ENCODE peak calls at places on chromosomes 13 and 19, in eight cellular contexts. One of them, this sample, is unnamed.

GRCh38 chr13:95180513-95181245 is 120.6 kb downstream of the ABCC4 start:
- DNase-seq in mesothelial cell of epicardium: no peak
- DNase-seq in CD4-positive, alpha-beta T cell: no peak
- DNase-seq in heart left ventricle: no peak
- DNase-seq in tibial artery: no peak
- DNase-seq in cardiac muscle cell: no peak
- DNase-seq in nephron progenitor cell: no peak
- DNase-seq in foreskin fibroblast: no peak
- DNase-seq in this sample: no peak

GRCh38 chr19:49588370-49589122 is 2.4 kb upstream of the PRR12 start:
- DNase-seq in mesothelial cell of epicardium: no peak
- DNase-seq in CD4-positive, alpha-beta T cell: no peak
- DNase-seq in heart left ventricle: no peak
- DNase-seq in tibial artery: no peak
- DNase-seq in cardiac muscle cell: no peak
- DNase-seq in nephron progenitor cell: no peak
- DNase-seq in foreskin fibroblast: no peak
- DNase-seq in this sample: no peak

GRCh38 chr19:10876459-10877240 is 5.3 kb downstream of the CARM1 start:
- DNase-seq in mesothelial cell of epicardium: no peak
- DNase-seq in CD4-positive, alpha-beta T cell: no peak
- DNase-seq in heart left ventricle: peak; percentile 69
- DNase-seq in tibial artery: no peak
- DNase-seq in cardiac muscle cell: no peak
- DNase-seq in nephron progenitor cell: no peak
- DNase-seq in foreskin fibroblast: no peak
- DNase-seq in this sample: no peak

GRCh38 chr13:23618341-23618740 is 48.1 kb downstream of the TNFRSF19 start:
- DNase-seq in mesothelial cell of epicardium: no peak
- DNase-seq in CD4-positive, alpha-beta T cell: no peak
- DNase-seq in heart left ventricle: no peak
- DNase-seq in tibial artery: no peak
- DNase-seq in cardiac muscle cell: peak; percentile 97
- DNase-seq in nephron progenitor cell: no peak
- DNase-seq in foreskin fibroblast: peak; percentile 94
- DNase-seq in this sample: no peak

GRCh38 chr19:38658462-38659306 is 11.2 kb downstream of the ACTN4 start:
- DNase-seq in mesothelial cell of epicardium: no peak
- DNase-seq in CD4-positive, alpha-beta T cell: no peak
- DNase-seq in heart left ventricle: no peak
- DNase-seq in tibial artery: peak; percentile 82
- DNase-seq in cardiac muscle cell: peak; percentile 99
- DNase-seq in nephron progenitor cell: no peak
- DNase-seq in foreskin fibroblast: peak; percentile 98
- DNase-seq in this sample: no peak

GRCh38 chr19:40396886-40397567 is 7.0 kb upstream of the HIPK4 start:
- DNase-seq in mesothelial cell of epicardium: no peak
- DNase-seq in CD4-positive, alpha-beta T cell: no peak
- DNase-seq in heart left ventricle: no peak
- DNase-seq in tibial artery: no peak
- DNase-seq in cardiac muscle cell: no peak
- DNase-seq in nephron progenitor cell: no peak
- DNase-seq in foreskin fibroblast: no peak
- DNase-seq in this sample: no peak

GRCh38 chr13:102903659-102904407 is 58.0 kb downstream of the ERCC5 start:
- DNase-seq in mesothelial cell of epicardium: no peak
- DNase-seq in CD4-positive, alpha-beta T cell: no peak
- DNase-seq in heart left ventricle: no peak
- DNase-seq in tibial artery: no peak
- DNase-seq in cardiac muscle cell: peak; percentile 32
- DNase-seq in nephron progenitor cell: no peak
- DNase-seq in foreskin fibroblast: no peak
- DNase-seq in this sample: peak; percentile 18

GRCh38 chr19:44356383-44357111 is at the start of gene ZNF112:
- DNase-seq in mesothelial cell of epicardium: peak; percentile 61
- DNase-seq in CD4-positive, alpha-beta T cell: no peak
- DNase-seq in heart left ventricle: peak; percentile 86
- DNase-seq in tibial artery: peak; percentile 93
- DNase-seq in cardiac muscle cell: peak; percentile 96
- DNase-seq in nephron progenitor cell: peak; percentile 76
- DNase-seq in foreskin fibroblast: peak; percentile 86
- DNase-seq in this sample: peak; percentile 73

GRCh38 chr13:19984430-19985218 is 26.1 kb downstream of the ZMYM2 start:
- DNase-seq in mesothelial cell of epicardium: no peak
- DNase-seq in CD4-positive, alpha-beta T cell: no peak
- DNase-seq in heart left ventricle: no peak
- DNase-seq in tibial artery: no peak
- DNase-seq in cardiac muscle cell: peak; percentile 66
- DNase-seq in nephron progenitor cell: no peak
- DNase-seq in foreskin fibroblast: peak; percentile 19
- DNase-seq in this sample: no peak

GRCh38 chr19:50288954-50289353 is 40.2 kb downstream of the KCNC3 start:
- DNase-seq in mesothelial cell of epicardium: no peak
- DNase-seq in CD4-positive, alpha-beta T cell: no peak
- DNase-seq in heart left ventricle: no peak
- DNase-seq in tibial artery: no peak
- DNase-seq in cardiac muscle cell: no peak
- DNase-seq in nephron progenitor cell: no peak
- DNase-seq in foreskin fibroblast: no peak
- DNase-seq in this sample: no peak

GRCh38 chr13:114142640-114143490 is 10.4 kb upstream of the RASA3 start:
- DNase-seq in mesothelial cell of epicardium: no peak
- DNase-seq in CD4-positive, alpha-beta T cell: peak; percentile 79
- DNase-seq in heart left ventricle: no peak
- DNase-seq in tibial artery: peak; percentile 65
- DNase-seq in cardiac muscle cell: no peak
- DNase-seq in nephron progenitor cell: no peak
- DNase-seq in foreskin fibroblast: no peak
- DNase-seq in this sample: no peak

GRCh38 chr19:10655457-10656312 is 1.5 kb downstream of the ILF3 start:
- DNase-seq in mesothelial cell of epicardium: no peak
- DNase-seq in CD4-positive, alpha-beta T cell: no peak
- DNase-seq in heart left ventricle: no peak
- DNase-seq in tibial artery: no peak
- DNase-seq in cardiac muscle cell: peak; percentile 27
- DNase-seq in nephron progenitor cell: peak; percentile 25
- DNase-seq in foreskin fibroblast: no peak
- DNase-seq in this sample: peak; percentile 22

GRCh38 chr19:57389194-57389729 is 392 bp upstream of the ZNF548 start:
- DNase-seq in mesothelial cell of epicardium: no peak
- DNase-seq in CD4-positive, alpha-beta T cell: no peak
- DNase-seq in heart left ventricle: no peak
- DNase-seq in tibial artery: no peak
- DNase-seq in cardiac muscle cell: no peak
- DNase-seq in nephron progenitor cell: no peak
- DNase-seq in foreskin fibroblast: no peak
- DNase-seq in this sample: no peak

GRCh38 chr19:57395710-57396109 is 6.1 kb downstream of the ZNF548 start:
- DNase-seq in mesothelial cell of epicardium: no peak
- DNase-seq in CD4-positive, alpha-beta T cell: no peak
- DNase-seq in heart left ventricle: no peak
- DNase-seq in tibial artery: no peak
- DNase-seq in cardiac muscle cell: no peak
- DNase-seq in nephron progenitor cell: no peak
- DNase-seq in foreskin fibroblast: no peak
- DNase-seq in this sample: no peak

DNA sequence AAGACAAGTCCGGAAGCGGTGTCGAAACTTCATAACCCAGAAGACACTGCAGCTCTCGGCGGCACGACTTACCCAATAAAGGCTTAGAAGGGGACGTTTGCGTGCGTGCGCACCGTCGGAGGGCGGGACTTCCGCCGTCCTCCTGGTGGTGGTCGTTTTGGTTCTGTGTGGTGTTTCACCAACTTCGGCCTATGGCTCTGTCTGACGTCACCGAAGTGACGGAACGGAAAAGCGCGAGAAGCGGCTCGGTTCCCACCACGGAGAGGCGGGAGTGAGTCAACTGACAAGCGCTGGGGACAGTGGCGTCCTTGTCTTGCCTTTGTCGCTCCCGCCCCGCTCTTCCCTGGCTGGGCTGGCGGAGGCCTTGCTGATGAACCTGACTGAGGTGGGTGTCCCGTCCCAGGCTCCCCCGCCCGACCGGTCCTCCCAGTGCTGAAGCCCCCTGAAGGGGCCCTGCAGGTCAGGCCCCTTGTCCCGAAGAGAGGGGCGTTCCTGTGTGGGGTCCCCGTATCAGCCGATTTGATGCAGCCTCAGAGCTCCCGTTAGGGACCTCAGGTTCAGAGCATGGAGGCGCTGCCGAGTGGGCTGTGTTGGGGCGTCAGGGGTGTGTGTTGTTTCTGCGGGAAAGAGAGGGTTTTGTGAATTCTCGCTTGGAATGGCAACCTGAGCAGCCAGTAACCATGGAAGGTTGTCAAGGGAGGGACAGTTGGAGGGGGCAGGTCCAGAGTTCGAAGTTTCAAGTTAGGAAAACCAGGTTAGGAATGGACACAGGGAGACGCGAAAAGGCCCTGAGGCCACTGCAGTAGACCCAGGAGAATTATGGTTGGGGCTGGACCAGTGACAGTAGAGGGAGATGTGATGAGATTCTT is at the start of gene ZNF548:
- DNase-seq in mesothelial cell of epicardium: peak; percentile 95
- DNase-seq in CD4-positive, alpha-beta T cell: peak; percentile 94
- DNase-seq in heart left ventricle: peak; percentile 97
- DNase-seq in tibial artery: peak; percentile 98
- DNase-seq in cardiac muscle cell: peak; percentile 99
- DNase-seq in nephron progenitor cell: peak; percentile 97
- DNase-seq in foreskin fibroblast: peak; percentile 98
- DNase-seq in this sample: peak; percentile 96
- TF ChIP-seq CTCF in mesothelial cell of epicardium: peak; percentile 28
- TF ChIP-seq CTCF in CD4-positive, alpha-beta T cell: no peak
- TF ChIP-seq CTCF in heart left ventricle: peak; percentile 29
- TF ChIP-seq CTCF in tibial artery: peak; percentile 29
- TF ChIP-seq CTCF in cardiac muscle cell: peak; percentile 24
- TF ChIP-seq CTCF in nephron progenitor cell: no peak
- TF ChIP-seq CTCF in foreskin fibroblast: no peak
- TF ChIP-seq CTCF in this sample: no peak

DNA sequence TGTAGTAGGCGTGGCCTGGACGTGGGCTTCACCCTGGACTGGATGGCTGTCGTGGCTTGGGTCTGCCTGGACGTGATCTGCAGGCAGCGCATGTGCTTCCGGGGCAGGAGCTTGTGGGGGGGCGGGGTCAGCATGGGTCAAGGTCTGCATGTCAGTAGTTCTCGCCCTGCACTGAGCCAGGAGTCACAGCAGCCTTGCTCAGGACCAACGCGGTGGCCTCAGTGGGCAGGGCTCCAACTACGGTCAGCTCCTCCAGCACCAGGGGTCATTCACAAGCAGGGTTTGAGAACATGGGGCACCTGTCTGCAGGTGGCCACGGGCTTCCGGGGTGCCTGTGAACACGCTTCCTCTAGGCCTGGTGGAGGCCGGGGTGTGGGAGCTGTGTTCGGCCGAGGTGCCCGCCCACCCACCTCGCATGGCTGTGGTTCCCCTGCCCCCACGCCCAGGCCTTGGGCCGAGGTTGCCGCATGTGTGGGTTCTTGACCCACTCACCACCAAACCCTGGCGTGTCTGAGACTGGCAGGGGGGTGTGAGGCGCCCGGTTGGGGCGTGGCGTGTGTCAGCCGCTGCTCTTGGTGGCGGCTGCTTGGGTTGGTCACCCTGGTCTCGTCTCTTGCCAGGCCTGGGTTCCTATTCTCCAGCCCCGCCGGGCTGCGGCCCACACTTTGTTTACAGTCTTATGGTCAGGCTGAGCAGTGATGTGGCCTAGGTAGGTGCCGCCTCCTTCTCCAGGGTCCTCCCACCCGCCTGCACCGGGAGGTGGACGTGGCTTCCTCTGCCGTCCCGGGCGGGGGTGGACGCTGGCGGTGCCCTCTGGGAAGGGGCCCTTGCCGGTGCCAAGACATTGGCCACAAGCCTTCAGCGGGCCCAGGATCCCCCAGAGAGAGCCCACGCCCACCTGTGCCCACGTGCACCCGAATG is 4.8 kb upstream of the RPS15 start:
- DNase-seq in mesothelial cell of epicardium: no peak
- DNase-seq in CD4-positive, alpha-beta T cell: no peak
- DNase-seq in heart left ventricle: no peak
- DNase-seq in tibial artery: no peak
- DNase-seq in cardiac muscle cell: no peak
- DNase-seq in nephron progenitor cell: no peak
- DNase-seq in foreskin fibroblast: no peak
- DNase-seq in this sample: no peak
- TF ChIP-seq CTCF in mesothelial cell of epicardium: no peak
- TF ChIP-seq CTCF in CD4-positive, alpha-beta T cell: no peak
- TF ChIP-seq CTCF in heart left ventricle: no peak
- TF ChIP-seq CTCF in tibial artery: no peak
- TF ChIP-seq CTCF in cardiac muscle cell: no peak
- TF ChIP-seq CTCF in nephron progenitor cell: no peak
- TF ChIP-seq CTCF in foreskin fibroblast: no peak
- TF ChIP-seq CTCF in this sample: no peak

DNA sequence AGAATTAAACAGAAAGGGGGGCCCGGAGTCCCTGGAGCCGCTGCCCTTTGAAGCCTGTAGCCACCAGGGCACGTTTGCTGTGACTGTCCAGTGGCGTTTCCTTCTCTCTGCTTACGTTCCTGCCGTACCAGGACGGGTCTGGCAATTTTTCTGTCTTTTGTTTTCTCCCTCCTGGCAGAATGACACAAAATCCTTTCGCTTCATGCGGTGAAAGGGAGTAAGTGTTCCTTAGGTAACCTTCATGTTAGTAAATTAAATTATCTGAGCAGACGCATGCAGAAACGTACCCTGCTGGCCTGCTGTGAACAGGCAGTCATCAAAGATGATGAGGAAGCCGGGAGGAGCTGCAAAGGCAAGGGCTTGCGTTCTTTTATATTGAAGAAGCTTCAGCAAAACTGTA is 299.3 kb upstream of the ARGLU1 start:
- DNase-seq in mesothelial cell of epicardium: no peak
- DNase-seq in CD4-positive, alpha-beta T cell: no peak
- DNase-seq in heart left ventricle: no peak
- DNase-seq in tibial artery: no peak
- DNase-seq in cardiac muscle cell: peak; percentile 11
- DNase-seq in nephron progenitor cell: no peak
- DNase-seq in foreskin fibroblast: no peak
- DNase-seq in this sample: no peak
- TF ChIP-seq CTCF in mesothelial cell of epicardium: no peak
- TF ChIP-seq CTCF in CD4-positive, alpha-beta T cell: no peak
- TF ChIP-seq CTCF in heart left ventricle: no peak
- TF ChIP-seq CTCF in tibial artery: peak; percentile 24
- TF ChIP-seq CTCF in cardiac muscle cell: no peak
- TF ChIP-seq CTCF in nephron progenitor cell: no peak
- TF ChIP-seq CTCF in foreskin fibroblast: no peak
- TF ChIP-seq CTCF in this sample: no peak

GRCh38 chr19:35692010-35692409 is 12.3 kb upstream of the ZBTB32 start:
- DNase-seq in mesothelial cell of epicardium: no peak
- DNase-seq in CD4-positive, alpha-beta T cell: no peak
- DNase-seq in heart left ventricle: peak; percentile 65
- DNase-seq in tibial artery: no peak
- DNase-seq in cardiac muscle cell: no peak
- DNase-seq in nephron progenitor cell: no peak
- DNase-seq in foreskin fibroblast: no peak
- DNase-seq in this sample: no peak
- TF ChIP-seq CTCF in mesothelial cell of epicardium: no peak
- TF ChIP-seq CTCF in CD4-positive, alpha-beta T cell: no peak
- TF ChIP-seq CTCF in heart left ventricle: no peak
- TF ChIP-seq CTCF in tibial artery: no peak
- TF ChIP-seq CTCF in cardiac muscle cell: no peak
- TF ChIP-seq CTCF in nephron progenitor cell: no peak
- TF ChIP-seq CTCF in foreskin fibroblast: no peak
- TF ChIP-seq CTCF in this sample: no peak

This sample was measured in endothelial cell.